ENCODE peak calls at places on chromosomes 2 and 18, in six cellular contexts. P, G, B, A, O and R are unnamed samples.

GRCh38 chr2:5164806-5165525 is 527.2 kb upstream of the SOX11 start:
- DNase-seq in P (no peak), G (no peak), A (no peak), B (no peak), O (peak; percentile 46), R (no peak)

GRCh38 chr2:190746971-190747761 is 98.3 kb downstream of the NAB1 start:
- DNase-seq in G (no peak), O (peak; percentile 55), P (no peak), A (no peak), B (no peak), R (no peak)

GRCh38 chr18:74493689-74494088 is 2.5 kb upstream of the CNDP2 start:
- DNase-seq in G (peak; percentile 35), P (peak; percentile 59), B (peak; percentile 37), A (no peak), O (peak; percentile 40), R (peak; percentile 72)

GRCh38 chr2:96530474-96531357 is 5.8 kb upstream of the ARID5A start:
- DNase-seq in G (no peak), A (no peak), P (no peak), B (no peak), O (no peak), R (no peak)

GRCh38 chr2:205405194-205405593 is 277.1 kb upstream of the NRP2 start:
- DNase-seq in G (no peak), O (peak; percentile 30), B (no peak), A (no peak), P (no peak), R (no peak)

GRCh38 chr2:223027442-223027841 is 24.5 kb upstream of the KCNE4 start:
- DNase-seq in G (no peak), P (peak; percentile 43), A (no peak), B (no peak), O (peak; percentile 81), R (no peak)

GRCh38 chr18:58998421-58999203 is 133.9 kb downstream of the ZNF532 start:
- DNase-seq in G (no peak), P (no peak), A (no peak), B (peak; percentile 40), O (peak; percentile 95), R (no peak)

GRCh38 chr18:63342206-63342605 is 22.6 kb upstream of the BCL2 start:
- DNase-seq in G (no peak), B (no peak), O (peak; percentile 37), P (no peak), A (no peak), R (peak; percentile 60)

GRCh38 chr2:14125561-14125960 is 507.0 kb upstream of the LRATD1 start:
- DNase-seq in O (no peak), A (no peak), B (no peak), G (no peak), P (no peak), R (no peak)

GRCh38 chr2:64699712-64700111 is 46.0 kb upstream of the SERTAD2 start:
- DNase-seq in A (no peak), O (no peak), B (peak; percentile 36), P (no peak), G (no peak), R (no peak)

GRCh38 chr2:118954297-118955060 is 12.5 kb downstream of the MARCO start:
- DNase-seq in P (no peak), G (no peak), O (no peak), B (no peak), A (no peak), R (no peak)

GRCh38 chr2:136327162-136327852 is 209.4 kb upstream of the CXCR4 start:
- DNase-seq in P (no peak), A (no peak), O (peak; percentile 9), G (no peak), B (peak; percentile 74), R (no peak)

GRCh38 chr2:25367296-25367695 is 25.6 kb upstream of the DNMT3A start:
- DNase-seq in B (no peak), A (no peak), P (no peak), O (no peak), G (no peak), R (no peak)

GRCh38 chr2:176130917-176131616 is 1.6 kb downstream of the HOXD8 start:
- DNase-seq in G (no peak), A (no peak), B (no peak), O (peak; percentile 42), P (no peak), R (no peak)
- H3K27me3 ChIP-seq in G (no peaks in the 10 kb centered on the region), A (peaks cover 88% of the 10 kb centered on the region), B (peaks cover 23% of the 10 kb centered on the region), O (no peaks in the 10 kb centered on the region), P (peaks cover 75% of the 10 kb centered on the region), R (peaks cover 94% of the 10 kb centered on the region)

GRCh38 chr2:20446917-20447436 is at the start of gene RHOB:
- DNase-seq in O (peak; percentile 100), B (peak; percentile 95), A (peak; percentile 83), P (peak; percentile 97), G (peak; percentile 94), R (peak; percentile 99)

GRCh38 chr2:20444113-20444992 is 2.5 kb upstream of the RHOB start:
- DNase-seq in P (no peak), B (no peak), A (no peak), G (no peak), O (peak; percentile 78), R (peak; percentile 38)

GRCh38 chr2:20444993-20445910 is 1.6 kb upstream of the RHOB start:
- DNase-seq in P (no peak), B (no peak), O (no peak), G (no peak), A (no peak), R (peak; percentile 20)

GRCh38 chr2:20447437-20448245 is 767 bp downstream of the RHOB start:
- DNase-seq in G (no peak), P (peak; percentile 49), A (no peak), B (peak; percentile 34), O (peak; percentile 77), R (peak; percentile 66)

DNA sequence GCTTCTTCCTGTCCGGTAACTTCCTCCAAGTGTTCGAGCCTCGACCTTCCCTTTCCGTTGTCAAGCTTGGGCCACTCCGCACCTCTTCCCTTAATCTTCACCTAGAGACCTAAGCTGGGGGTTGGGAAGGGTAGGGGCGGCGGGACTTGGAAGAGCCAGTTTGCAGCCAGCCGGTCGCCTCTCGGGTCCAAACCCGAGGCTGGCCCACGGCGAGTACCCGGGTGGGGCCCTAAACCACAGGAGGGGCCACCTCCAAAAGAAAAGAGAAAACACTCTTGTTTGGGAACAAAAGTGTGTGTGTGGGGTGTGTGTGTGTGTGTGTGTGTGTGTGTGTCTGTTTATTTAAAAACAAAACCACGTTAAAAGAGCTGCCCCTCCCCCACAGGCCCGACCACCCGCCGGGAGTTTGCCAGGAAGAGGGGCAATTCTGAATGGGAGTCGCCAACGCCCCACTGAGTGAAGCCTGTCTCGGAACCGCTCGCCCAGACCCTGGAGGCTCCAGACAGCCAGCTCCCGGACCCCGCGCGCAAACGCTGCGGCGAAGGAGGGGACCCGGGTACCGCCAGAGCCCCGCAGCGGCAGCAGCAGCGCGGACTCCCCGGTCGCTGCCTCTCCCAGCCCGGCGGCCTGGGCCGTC is 476 bp upstream of the RHOB start:
- DNase-seq in P (no peak), O (no peak), B (no peak), G (no peak), A (no peak), R (peak; percentile 89)
- H3K27me3 ChIP-seq in P (no peaks in the 10 kb centered on the region), O (no peaks in the 10 kb centered on the region), B (no peaks in the 10 kb centered on the region), G (no peaks in the 10 kb centered on the region), A (peaks cover 19% of the 10 kb centered on the region), R (no peaks in the 10 kb centered on the region)

DNA sequence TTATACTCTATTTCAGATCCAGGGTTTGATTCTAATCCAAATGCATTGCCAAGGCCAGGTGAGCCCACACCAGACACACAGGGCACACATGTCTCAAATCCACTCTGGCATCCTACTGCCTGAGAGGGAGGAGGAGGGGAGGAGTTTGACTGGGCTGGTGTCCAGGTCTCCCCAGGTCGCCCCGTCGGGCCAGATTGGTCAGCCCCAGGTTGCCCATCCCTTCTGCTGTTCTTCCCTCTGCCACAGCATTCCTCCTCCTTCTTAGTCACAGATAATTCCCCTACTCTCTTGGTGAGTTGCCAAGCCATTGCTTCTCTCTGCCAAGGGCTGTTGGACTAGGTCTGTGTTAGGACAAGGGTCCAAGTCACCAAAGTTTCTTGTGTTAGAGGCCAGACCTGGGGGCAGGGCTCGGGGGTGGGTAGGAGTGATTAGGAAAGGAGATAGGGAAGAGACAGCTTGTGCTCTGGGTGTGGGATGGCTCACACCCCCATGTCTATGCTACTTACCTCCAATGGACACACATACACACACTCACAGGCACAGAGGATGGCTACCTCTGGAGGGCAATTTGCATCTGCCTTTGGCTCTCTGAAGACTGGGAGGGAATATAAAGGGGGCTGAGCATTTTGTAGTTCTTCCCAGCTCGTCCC is 2.5 kb upstream of the EGR4 start:
- DNase-seq in G (no peak), P (no peak), O (no peak), A (no peak), B (no peak), R (no peak)
- H3K27me3 ChIP-seq in G (peaks cover 17% of the 10 kb centered on the region), P (peaks cover 42% of the 10 kb centered on the region), O (peaks cover 49% of the 10 kb centered on the region), A (peaks cover 21% of the 10 kb centered on the region), B (peaks cover 28% of the 10 kb centered on the region), R (peaks cover 50% of the 10 kb centered on the region)

GRCh38 chr2:3075316-3075715 is 302.3 kb downstream of the EIPR1 start:
- DNase-seq in A (no peak), P (no peak), G (no peak), O (no peak), B (no peak), R (no peak)

GRCh38 chr2:3079466-3079865 is 298.2 kb downstream of the EIPR1 start:
- DNase-seq in O (no peak), B (no peak), G (no peak), P (no peak), A (no peak), R (no peak)

GRCh38 chr2:3078684-3079083 is 298.9 kb downstream of the EIPR1 start:
- DNase-seq in P (no peak), A (no peak), O (peak; percentile 5), G (no peak), B (no peak), R (no peak)

GRCh38 chr2:3075941-3076340 is 301.7 kb downstream of the EIPR1 start:
- DNase-seq in P (no peak), A (no peak), O (no peak), G (no peak), B (no peak), R (no peak)

DNA sequence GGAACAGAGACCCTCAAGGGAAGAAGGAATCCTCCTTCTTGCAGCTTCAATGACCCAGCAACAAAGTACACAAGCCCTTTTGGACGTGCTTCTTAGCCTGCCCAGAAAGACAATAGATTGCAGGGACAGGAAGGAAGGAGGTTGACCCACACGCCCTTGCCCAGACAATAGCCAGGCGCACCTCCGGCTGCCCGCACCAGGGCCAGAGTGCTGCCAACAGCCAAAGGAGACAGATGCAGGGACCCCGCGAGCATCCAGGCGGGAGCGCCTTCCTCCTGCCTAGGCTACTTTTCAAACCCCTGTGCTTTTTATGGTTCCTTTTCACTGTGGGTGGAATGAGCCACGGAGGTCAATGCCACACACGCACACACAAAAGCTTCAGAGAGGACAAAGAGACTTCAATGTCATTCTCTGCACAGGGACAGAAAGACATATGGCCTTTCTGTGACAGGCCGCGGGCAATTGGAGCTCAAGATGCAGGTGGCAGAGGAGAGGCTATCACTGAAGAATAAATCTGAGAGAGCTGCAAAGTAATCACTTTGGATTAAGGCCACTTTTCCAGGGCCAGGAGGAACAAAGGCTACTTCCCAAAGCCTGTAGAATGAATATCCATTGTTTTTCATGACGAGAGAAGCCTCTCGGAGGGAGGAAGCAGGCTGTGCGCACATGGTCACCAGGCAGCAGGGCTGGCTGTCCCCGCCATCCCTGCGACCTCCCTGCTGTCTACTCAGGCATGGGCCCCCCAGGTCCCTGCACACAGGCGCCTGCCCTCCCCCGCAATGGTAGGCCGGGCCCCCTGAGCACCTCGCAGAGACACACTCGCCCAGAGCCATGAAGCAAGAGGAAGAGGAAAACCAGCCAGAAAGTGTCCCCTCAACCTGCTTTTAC is 300.5 kb downstream of the EIPR1 start:
- DNase-seq in B (no peak), O (no peak), P (no peak), G (no peak), A (no peak), R (peak; percentile 86)
- H3K27me3 ChIP-seq in B (no peaks in the 10 kb centered on the region), O (no peaks in the 10 kb centered on the region), P (no peaks in the 10 kb centered on the region), G (peaks cover 46% of the 10 kb centered on the region), A (no peaks in the 10 kb centered on the region), R (no peaks in the 10 kb centered on the region)